ENCODE peak calls at places on chromosomes 5 and 9, in seven cellular contexts. U, F, P, W, G, T and J are unnamed samples.

GRCh38 chr9:84340535-84340934 is at the start of gene SLC28A3:
- DNase-seq in U (no peak), F (no peak), P (no peak), W (no peak), G (no peak), T (peak; percentile 5), J (no peak)

GRCh38 chr5:61052870-61053269 is 107.9 kb downstream of the NDUFAF2 start:
- DNase-seq in U (peak; percentile 44), F (no peak), P (no peak), W (peak; percentile 91), G (peak; percentile 66), T (no peak), J (no peak)

GRCh38 chr9:135770203-135770535 is 68.2 kb downstream of the KCNT1 start:
- DNase-seq in U (no peak), F (no peak), P (no peak), W (no peak), G (no peak), T (no peak), J (no peak)

GRCh38 chr9:132324425-132324824 is 30.4 kb downstream of the SETX start:
- DNase-seq in U (no peak), F (no peak), P (no peak), W (no peak), G (no peak), T (no peak), J (no peak)

GRCh38 chr9:97938081-97938644 is at the start of gene HEMGN:
- DNase-seq in U (no peak), F (no peak), P (no peak), W (no peak), G (no peak), T (no peak), J (no peak)

GRCh38 chr9:91835632-91836031 is 114.4 kb downstream of the ROR2 start:
- DNase-seq in U (no peak), F (no peak), P (no peak), W (no peak), G (no peak), T (no peak), J (no peak)

GRCh38 chr5:150562832-150563231 is 54.9 kb downstream of the NDST1 start:
- DNase-seq in U (no peak), F (no peak), P (no peak), W (peak; percentile 59), G (peak; percentile 74), T (peak; percentile 79), J (no peak)

GRCh38 chr9:113012492-113012891 is 500 bp upstream of the ZNF883 start:
- DNase-seq in U (no peak), F (no peak), P (no peak), W (no peak), G (no peak), T (peak; percentile 24), J (peak; percentile 37)

GRCh38 chr5:16489322-16489791 is 23.8 kb upstream of the ZNF622 start:
- DNase-seq in U (peak; percentile 18), F (no peak), P (no peak), W (peak; percentile 70), G (peak; percentile 47), T (peak; percentile 65), J (peak; percentile 54)

GRCh38 chr9:124480621-124480981 is 26.6 kb downstream of the NR5A1 start:
- DNase-seq in U (no peak), F (no peak), P (peak; percentile 80), W (no peak), G (peak; percentile 53), T (peak; percentile 86), J (peak; percentile 80)

GRCh38 chr9:87996355-87996860 is 22.1 kb upstream of the CDK20 start:
- DNase-seq in U (no peak), F (no peak), P (no peak), W (no peak), G (no peak), T (no peak), J (no peak)

GRCh38 chr5:60779431-60779830 is 64.6 kb downstream of the ELOVL7 start:
- DNase-seq in U (no peak), F (no peak), P (peak; percentile 60), W (no peak), G (peak; percentile 14), T (peak; percentile 75), J (no peak)

GRCh38 chr5:33363537-33363936 is 77.2 kb upstream of the TARS1 start:
- DNase-seq in U (no peak), F (no peak), P (no peak), W (no peak), G (no peak), T (no peak), J (no peak)

GRCh38 chr9:18405240-18405639 is 68.7 kb upstream of the ADAMTSL1 start:
- DNase-seq in U (no peak), F (no peak), P (no peak), W (no peak), G (no peak), T (no peak), J (no peak)

GRCh38 chr9:112145886-112146285 is 29.2 kb downstream of the SUSD1 start:
- DNase-seq in U (no peak), F (no peak), P (no peak), W (no peak), G (peak; percentile 64), T (peak; percentile 65), J (no peak)

GRCh38 chr5:147558826-147559225 is 49.0 kb upstream of the DPYSL3 start:
- DNase-seq in U (peak; percentile 61), F (no peak), P (peak; percentile 74), W (no peak), G (peak; percentile 41), T (peak; percentile 84), J (peak; percentile 66)

GRCh38 chr5:36392186-36392585 is 90.5 kb upstream of the RANBP3L start:
- DNase-seq in U (no peak), F (no peak), P (no peak), W (no peak), G (no peak), T (no peak), J (no peak)

GRCh38 chr5:45508155-45508554 is 188.0 kb downstream of the HCN1 start:
- DNase-seq in U (no peak), F (no peak), P (no peak), W (no peak), G (no peak), T (no peak), J (no peak)

GRCh38 chr9:36037580-36038169 is 962 bp downstream of the RECK start:
- DNase-seq in U (no peak), F (no peak), P (no peak), W (peak; percentile 22), G (peak; percentile 17), T (peak; percentile 10), J (peak; percentile 41)

GRCh38 chr9:4891674-4892073 is 93.4 kb upstream of the JAK2 start:
- DNase-seq in U (no peak), F (no peak), P (no peak), W (no peak), G (no peak), T (no peak), J (no peak)

GRCh38 chr9:4890242-4890641 is 94.8 kb upstream of the JAK2 start:
- DNase-seq in U (no peak), F (no peak), P (no peak), W (no peak), G (no peak), T (no peak), J (no peak)

GRCh38 chr9:4890929-4891328 is 94.1 kb upstream of the JAK2 start:
- DNase-seq in U (no peak), F (no peak), P (no peak), W (no peak), G (no peak), T (no peak), J (no peak)

GRCh38 chr9:4886698-4887097 is 94.0 kb downstream of the RCL1 start:
- DNase-seq in U (no peak), F (peak; percentile 5), P (no peak), W (no peak), G (no peak), T (no peak), J (no peak)

GRCh38 chr9:4887556-4887955 is 94.8 kb downstream of the RCL1 start:
- DNase-seq in U (no peak), F (no peak), P (no peak), W (no peak), G (no peak), T (no peak), J (no peak)
- H3K27ac ChIP-seq in U (no peak overlapping the region), F (no peak overlapping the region), P (no peak overlapping the region), W (no peak overlapping the region), G (no peak overlapping the region), T (no peak overlapping the region), J (no peak overlapping the region)

DNA sequence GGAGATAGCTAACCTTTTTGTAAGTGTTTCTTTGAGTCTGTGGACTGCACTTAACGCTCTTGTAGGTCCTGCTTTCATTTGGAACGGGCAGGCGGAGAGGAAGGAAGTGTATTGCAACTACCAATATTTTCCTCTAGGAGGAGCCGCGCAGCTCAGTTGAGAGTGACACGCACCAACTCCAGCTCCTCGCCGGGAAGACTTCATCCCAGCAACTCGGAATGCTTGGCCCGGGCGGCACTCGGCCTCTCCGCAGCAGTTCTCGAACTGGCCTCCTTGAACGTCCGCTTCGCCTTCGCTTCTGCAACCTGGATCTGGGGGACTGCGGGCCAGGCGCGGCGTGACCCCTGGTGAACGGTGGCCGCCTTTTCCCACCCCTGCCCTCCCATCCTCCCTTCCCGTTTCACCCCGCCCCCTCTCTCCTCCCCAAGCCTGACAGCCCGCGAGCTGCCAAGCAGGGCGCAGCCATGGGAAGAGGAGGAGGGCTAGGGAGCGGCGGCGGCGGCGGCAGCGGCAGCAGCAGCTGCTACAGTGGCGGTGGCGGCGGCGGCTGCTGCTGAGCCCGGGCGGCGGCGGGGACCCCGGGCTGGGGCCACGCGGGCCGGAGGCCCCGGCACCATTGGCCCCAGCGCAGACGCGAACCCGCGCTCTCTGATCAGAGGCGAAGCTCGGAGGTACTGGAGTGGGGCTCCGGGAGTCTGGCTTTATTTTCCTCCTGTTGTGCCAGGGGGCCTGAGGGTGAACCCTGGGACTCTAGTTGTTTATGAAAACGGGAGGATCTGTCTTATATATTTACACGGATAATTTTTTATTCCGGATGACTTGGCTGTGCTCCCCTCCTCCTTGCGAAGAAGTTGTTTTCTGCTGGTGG is at the start of gene GHR:
- DNase-seq in U (peak; percentile 72), F (peak; percentile 81), P (peak; percentile 83), W (peak; percentile 58), G (peak; percentile 85), T (peak; percentile 93), J (peak; percentile 78)
- H3K27ac ChIP-seq in U (no peak within 1 kb of the TSS), F (peak within 1 kb of the TSS; percentile 57), P (no peak within 1 kb of the TSS), W (no peak within 1 kb of the TSS), G (peak within 1 kb of the TSS; percentile 62), T (no peak within 1 kb of the TSS), J (no peak within 1 kb of the TSS)

GRCh38 chr9:127030814-127031740 is 91.4 kb downstream of the ANGPTL2 start:
- DNase-seq in U (no peak), F (no peak), P (no peak), W (no peak), G (no peak), T (no peak), J (no peak)
- H3K27ac ChIP-seq in U (no peak overlapping the region), F (no peak overlapping the region), P (no peak overlapping the region), W (no peak overlapping the region), G (no peak overlapping the region), T (no peak overlapping the region), J (no peak overlapping the region)

GRCh38 chr9:116048072-116048471 is 105.5 kb upstream of the PAPPA start:
- DNase-seq in U (no peak), F (no peak), P (no peak), W (no peak), G (no peak), T (no peak), J (no peak)
- H3K27ac ChIP-seq in U (no peak overlapping the region), F (no peak overlapping the region), P (no peak overlapping the region), W (no peak overlapping the region), G (no peak overlapping the region), T (no peak overlapping the region), J (no peak overlapping the region)